ENCODE peak calls at places on chromosome X, in nine cellular contexts. X is SK-N-SH, E is esophagus muscularis mucosa, U is PC-3, N is left lung, T is IMR-90, M is pancreas, K is endodermal cell, P is PC-9. R is an unnamed sample.
A peak's percentile ranks its signal among the peaks of the same experiment; 100 is the strongest.

GRCh38 chrX:38192007-38192625 is 28.6 kb downstream of the SRPX start:
- DNase-seq in X (peak; percentile 37), E (no peak), U (peak; percentile 44), N (no peak), T (peak; percentile 25), M (peak; percentile 17), K (peak; percentile 65), P (no peak), R (no peak)

GRCh38 chrX:57771689-57772088 is 91.6 kb upstream of the NLRP2B start:
- DNase-seq in X (no peak), E (no peak), U (peak; percentile 59), N (no peak), T (no peak), M (no peak), K (no peak), P (no peak), R (peak; percentile 1)

GRCh38 chrX:140432328-140433025 is 72.4 kb downstream of the SOX3 start:
- DNase-seq in X (no peak), E (no peak), U (no peak), N (no peak), T (no peak), M (peak; percentile 72), K (no peak), P (no peak), R (no peak)

GRCh38 chrX:20829665-20830481 is 544.3 kb upstream of the CNKSR2 start:
- DNase-seq in X (no peak), E (no peak), U (peak; percentile 88), N (no peak), T (no peak), M (no peak), K (no peak), P (no peak), R (no peak)

GRCh38 chrX:37825225-37825842 is 22.0 kb downstream of the DYNLT3 start:
- DNase-seq in X (peak; percentile 12), E (no peak), U (peak; percentile 61), N (no peak), T (peak; percentile 38), M (peak; percentile 31), K (peak; percentile 74), P (no peak), R (no peak)

GRCh38 chrX:129959493-129959832 is 23.0 kb upstream of the BCORL1 start:
- DNase-seq in X (no peak), E (no peak), U (no peak), N (no peak), T (peak; percentile 14), M (no peak), K (peak; percentile 59), P (no peak), R (no peak)

GRCh38 chrX:101931104-101931493 is 728 bp downstream of the ZMAT1 start:
- DNase-seq in X (peak; percentile 23), E (no peak), U (no peak), N (no peak), T (no peak), M (no peak), K (no peak), P (no peak), R (no peak)

GRCh38 chrX:115652221-115652620 is 91.2 kb downstream of the PLS3 start:
- DNase-seq in X (no peak), E (no peak), U (no peak), N (no peak), T (no peak), M (no peak), K (no peak), P (no peak), R (no peak)

GRCh38 chrX:13692771-13693231 is 3.9 kb downstream of the RAB9A start:
- DNase-seq in X (no peak), E (no peak), U (no peak), N (no peak), T (no peak), M (no peak), K (no peak), P (no peak), R (no peak)

GRCh38 chrX:39418936-39419659 is 617.8 kb downstream of the MID1IP1 start:
- DNase-seq in X (peak; percentile 39), E (no peak), U (no peak), N (no peak), T (no peak), M (peak; percentile 26), K (no peak), P (no peak), R (no peak)

DNA sequence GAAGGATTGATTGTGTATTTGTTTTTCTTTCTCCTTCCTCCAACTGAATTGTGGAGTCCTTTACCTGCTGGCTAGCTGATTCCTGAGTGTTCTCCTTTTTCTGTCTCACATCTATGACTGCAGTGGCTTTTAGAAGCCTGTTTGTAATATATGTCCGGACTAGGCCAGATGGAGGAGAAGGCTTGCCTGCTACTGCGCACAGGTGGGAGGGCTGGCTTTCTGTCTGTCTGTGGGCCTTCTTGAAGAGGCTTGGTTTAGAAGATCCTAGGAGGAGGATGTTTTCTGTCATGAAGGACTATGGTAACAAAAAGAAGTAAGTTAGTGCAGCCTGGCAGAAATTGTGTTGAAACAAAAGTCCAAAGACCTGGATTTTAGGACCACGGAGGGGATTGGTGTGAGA is 8.5 kb downstream of the PPP1R3F start:
- DNase-seq in X (no peak), E (no peak), U (no peak), N (no peak), T (no peak), M (no peak), K (no peak), P (no peak), R (no peak)
- H3K4me1 ChIP-seq in X (no peaks in the 10 kb centered on the region), E (peaks cover 15% of the 10 kb centered on the region), U (no peaks in the 10 kb centered on the region), N (no peaks in the 10 kb centered on the region), T (no peaks in the 10 kb centered on the region), M (no peaks in the 10 kb centered on the region), K (no peaks in the 10 kb centered on the region), P (no peaks in the 10 kb centered on the region), R (no peaks in the 10 kb centered on the region)

DNA sequence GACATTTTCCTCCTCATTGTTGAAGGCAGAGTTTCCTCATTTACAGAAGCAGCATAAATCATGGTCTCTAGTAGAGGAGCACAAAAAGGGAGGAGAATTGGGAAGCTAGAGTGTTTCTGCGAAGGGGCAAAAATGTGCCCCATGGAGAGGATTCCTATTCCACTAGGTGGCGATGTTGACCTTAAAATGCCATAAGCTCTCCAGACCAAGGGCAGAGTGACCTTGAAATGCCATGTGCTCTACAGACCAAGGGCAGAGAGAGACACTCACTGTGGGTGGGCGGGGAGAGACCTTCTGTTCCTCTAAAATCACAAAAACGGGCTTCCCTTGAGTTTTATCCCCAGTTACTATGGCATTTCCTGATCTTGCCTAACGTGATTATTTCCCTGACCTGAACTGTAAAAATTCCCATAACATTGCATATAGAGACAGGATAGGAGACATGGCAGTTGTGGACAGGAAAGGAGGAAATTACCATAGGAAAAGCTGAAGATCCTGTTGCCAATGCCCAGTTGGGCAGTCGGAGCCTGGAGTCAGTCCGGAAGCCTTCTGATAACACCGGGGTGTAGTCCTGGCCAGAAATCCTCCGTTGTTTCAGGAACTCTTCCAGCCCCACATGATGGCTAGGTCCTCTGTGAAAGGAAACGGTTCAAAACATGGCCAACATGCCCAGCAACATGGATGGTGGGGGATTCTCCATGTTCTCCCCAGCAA is 567.7 kb downstream of the MAGEB5 start:
- DNase-seq in X (peak; percentile 14), E (no peak), U (peak; percentile 25), N (peak; percentile 8), T (peak; percentile 11), M (no peak), K (peak; percentile 62), P (no peak), R (no peak)
- TF ChIP-seq CTCF in X (peak; percentile 67), E (peak; percentile 10), U (peak; percentile 56), N (peak; percentile 40), T (peak; percentile 37), M (peak; percentile 34), K (peak; percentile 76), P (peak; percentile 63), R (peak; percentile 41)

GRCh38 chrX:118548831-118549230 is 53.2 kb downstream of the DOCK11 start:
- DNase-seq in X (no peak), E (no peak), U (no peak), N (no peak), T (no peak), M (no peak), K (no peak), P (no peak), R (no peak)

GRCh38 chrX:118550792-118551191 is 55.2 kb downstream of the DOCK11 start:
- DNase-seq in X (no peak), E (no peak), U (peak; percentile 62), N (no peak), T (peak; percentile 28), M (no peak), K (no peak), P (peak; percentile 35), R (peak; percentile 86)

GRCh38 chrX:118541482-118541881 is 45.9 kb downstream of the DOCK11 start:
- DNase-seq in X (no peak), E (no peak), U (no peak), N (no peak), T (no peak), M (no peak), K (no peak), P (no peak), R (no peak)

GRCh38 chrX:118540342-118540741 is 44.7 kb downstream of the DOCK11 start:
- DNase-seq in X (no peak), E (no peak), U (no peak), N (no peak), T (no peak), M (no peak), K (no peak), P (no peak), R (no peak)

GRCh38 chrX:118545510-118545909 is 49.9 kb downstream of the DOCK11 start:
- DNase-seq in X (no peak), E (no peak), U (no peak), N (no peak), T (peak; percentile 31), M (no peak), K (no peak), P (no peak), R (no peak)
- H3K4me1 ChIP-seq in X (no peaks in the 10 kb centered on the region), E (peaks cover 22% of the 10 kb centered on the region), U (no peaks in the 10 kb centered on the region), N (no peaks in the 10 kb centered on the region), T (peaks cover 6% of the 10 kb centered on the region), M (no peaks in the 10 kb centered on the region), K (no peaks in the 10 kb centered on the region), P (no peaks in the 10 kb centered on the region), R (peaks cover 8% of the 10 kb centered on the region)

DNA sequence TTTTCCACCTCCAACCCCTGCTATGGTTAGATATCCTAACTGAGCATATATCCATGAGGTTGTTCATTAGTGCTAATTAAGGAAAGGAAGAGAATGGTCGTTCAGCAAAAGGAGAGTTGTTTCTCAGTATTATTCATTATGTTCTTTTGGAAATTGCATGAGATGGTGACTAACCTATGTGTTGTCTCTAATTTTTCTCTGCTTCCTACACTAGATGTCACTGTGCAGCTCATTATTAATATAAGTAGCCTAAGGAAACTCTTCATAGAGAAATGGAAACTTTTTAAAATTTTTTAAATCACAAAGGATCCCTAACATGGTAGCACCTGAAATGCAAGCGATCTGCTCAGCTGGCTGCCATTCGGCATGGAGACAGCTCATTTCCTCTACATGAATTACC is 67.7 kb upstream of the FAM9A start:
- DNase-seq in X (no peak), E (no peak), U (peak; percentile 57), N (no peak), T (peak; percentile 46), M (no peak), K (no peak), P (no peak), R (no peak)
- TF ChIP-seq CTCF in X (peak; percentile 33), E (peak; percentile 28), U (peak; percentile 64), N (no peak), T (peak; percentile 48), M (no peak), K (no peak), P (peak; percentile 49), R (peak; percentile 65)

GRCh38 chrX:79169484-79169883 is 25.0 kb downstream of the GPR174 start:
- DNase-seq in X (no peak), E (no peak), U (no peak), N (no peak), T (no peak), M (no peak), K (no peak), P (no peak), R (no peak)
- H3K4me1 ChIP-seq in X (no peaks in the 10 kb centered on the region), E (no peaks in the 10 kb centered on the region), U (no peaks in the 10 kb centered on the region), N (no peaks in the 10 kb centered on the region), T (no peaks in the 10 kb centered on the region), M (no peaks in the 10 kb centered on the region), K (no peaks in the 10 kb centered on the region), P (no peaks in the 10 kb centered on the region), R (no peaks in the 10 kb centered on the region)

GRCh38 chrX:148134578-148134977 is 153.4 kb downstream of the FMR1NB start:
- DNase-seq in X (no peak), E (no peak), U (no peak), N (no peak), T (no peak), M (no peak), K (no peak), P (no peak), R (no peak)
- TF ChIP-seq CTCF in X (no peak), E (no peak), U (no peak), N (no peak), T (no peak), M (no peak), K (no peak), P (no peak), R (no peak)

R was measured in foreskin keratinocyte.